ENCODE peak calls at places on chromosome 10, in ten cellular contexts. E is CD8-positive, alpha-beta T cell; X is neural progenitor cell; Q is heart right ventricle; D is breast epithelium; W is fibroblast of lung; K is ovary; T is kidney; P is psoas muscle; M is tibial artery. A is an unnamed sample. For H3K4me1, the result is how much of the 10 kb centered on the place peaks cover.

GRCh38 chr10:119250641-119251314 is 43.4 kb downstream of the GRK5 start:
- DNase-seq in M (no peak), D (no peak), K (no peak), T (no peak), E (no peak), Q (no peak), P (no peak), W (peak), X (no peak), A (peak)

GRCh38 chr10:93465806-93466675 is 16.1 kb downstream of the MYOF start:
- DNase-seq in D (peak), E (no peak), K (no peak), T (peak), M (peak), P (peak), Q (peak), X (no peak), W (peak), A (peak)

GRCh38 chr10:77371848-77372247 is 265.8 kb downstream of the KCNMA1 start:
- DNase-seq in K (no peak), T (no peak), P (no peak), Q (no peak), D (no peak), X (no peak), M (no peak), W (no peak), E (no peak), A (no peak)

GRCh38 chr10:35626971-35627507 is 15.1 kb downstream of the FZD8 start:
- DNase-seq in W (peak), T (no peak), D (no peak), M (no peak), K (no peak), E (no peak), Q (no peak), X (no peak), P (no peak), A (no peak)

GRCh38 chr10:26737730-26738129 is 40.2 kb downstream of the PDSS1 start:
- DNase-seq in D (no peak), K (no peak), X (no peak), E (no peak), M (no peak), P (no peak), T (no peak), W (no peak), Q (no peak), A (no peak)

GRCh38 chr10:84613336-84614021 is 285.1 kb downstream of the CCSER2 start:
- DNase-seq in X (peak), T (no peak), K (no peak), E (no peak), D (no peak), M (no peak), W (no peak), P (no peak), Q (no peak), A (peak)

GRCh38 chr10:68110027-68110426 is 739 bp downstream of the MYPN start:
- DNase-seq in X (no peak), W (peak), Q (no peak), T (no peak), E (no peak), M (no peak), P (no peak), K (no peak), D (no peak), A (no peak)

GRCh38 chr10:75019360-75019759 is 92.1 kb upstream of the SAMD8 start:
- DNase-seq in P (no peak), Q (no peak), K (no peak), D (no peak), X (no peak), T (no peak), W (peak), M (no peak), E (no peak), A (peak)

GRCh38 chr10:6920072-6921019 is 340.3 kb upstream of the PRKCQ start:
- DNase-seq in P (peak), X (peak), D (peak), E (peak), T (peak), Q (peak), K (peak), W (peak), M (peak), A (peak)

GRCh38 chr10:83990126-83990525 is 149.2 kb upstream of the GHITM start:
- DNase-seq in X (no peak), W (no peak), D (no peak), Q (no peak), T (no peak), P (no peak), K (no peak), E (no peak), M (no peak), A (no peak)

GRCh38 chr10:48804740-48805182 is 120.1 kb downstream of the WDFY4 start:
- DNase-seq in W (no peak), X (no peak), D (no peak), K (no peak), P (no peak), Q (no peak), M (no peak), T (no peak), E (no peak), A (peak)

GRCh38 chr10:112307631-112308502 is 24.7 kb downstream of the TECTB start:
- DNase-seq in K (no peak), Q (no peak), D (no peak), X (peak), T (no peak), M (no peak), E (peak), P (peak), W (peak), A (peak)

GRCh38 chr10:46229144-46229563 is 57.6 kb upstream of the ANTXRL start:
- DNase-seq in P (no peak), E (no peak), M (peak), X (peak), D (no peak), Q (no peak), K (peak), T (no peak), W (no peak), A (peak)

GRCh38 chr10:128018704-128019103 is 107.5 kb downstream of the MKI67 start:
- DNase-seq in W (no peak), T (no peak), E (no peak), X (no peak), Q (no peak), D (no peak), K (no peak), M (no peak), P (no peak), A (no peak)

GRCh38 chr10:122882798-122883197 is 3.4 kb upstream of the FAM24B start:
- DNase-seq in T (no peak), Q (no peak), M (no peak), W (no peak), E (no peak), X (no peak), D (no peak), P (no peak), K (no peak), A (no peak)

GRCh38 chr10:7409045-7409731 is 1.6 kb downstream of the SFMBT2 start:
- DNase-seq in W (peak), X (peak), E (peak), D (no peak), M (no peak), T (peak), K (peak), P (peak), Q (peak), A (peak)

GRCh38 chr10:131264110-131264788 is 47.3 kb downstream of the TCERG1L start:
- DNase-seq in E (no peak), P (no peak), Q (no peak), D (no peak), M (peak), W (no peak), K (peak), T (no peak), X (no peak), A (no peak)

GRCh38 chr10:36469585-36469984 is 655.8 kb upstream of the ANKRD30A start:
- DNase-seq in K (no peak), M (no peak), W (no peak), T (no peak), X (no peak), Q (no peak), P (no peak), D (no peak), E (no peak), A (no peak)

GRCh38 chr10:112389147-112389822 is 15.4 kb downstream of the ACSL5 start:
- DNase-seq in K (no peak), M (no peak), D (no peak), W (peak), Q (no peak), P (peak), X (no peak), T (no peak), E (no peak), A (peak)

GRCh38 chr10:69048103-69048502 is 39.8 kb upstream of the SRGN start:
- DNase-seq in K (no peak), X (no peak), M (peak), D (no peak), E (no peak), T (peak), Q (no peak), W (peak), P (peak), A (no peak)

GRCh38 chr10:127997937-127998336 is 91.0 kb downstream of the PTPRE start:
- DNase-seq in P (no peak), M (no peak), Q (no peak), W (no peak), K (no peak), E (no peak), T (no peak), X (peak), D (no peak), A (peak)

GRCh38 chr10:72567421-72567820 is 58.5 kb downstream of the MICU1 start:
- DNase-seq in W (peak), K (no peak), D (no peak), Q (no peak), E (no peak), P (peak), T (no peak), M (peak), X (no peak), A (no peak)

GRCh38 chr10:51086695-51087094 is 12.4 kb downstream of the PRKG1 start:
- DNase-seq in K (no peak), T (no peak), D (no peak), E (no peak), W (no peak), P (no peak), M (no peak), X (no peak), Q (no peak), A (no peak)

GRCh38 chr10:132494831-132495230 is 42.8 kb upstream of the INPP5A start:
- DNase-seq in X (no peak), T (no peak), E (no peak), D (no peak), M (peak), W (no peak), Q (no peak), K (no peak), P (no peak), A (no peak)

GRCh38 chr10:67127441-67127840 is 201.6 kb downstream of the LRRTM3 start:
- DNase-seq in E (no peak), Q (no peak), M (no peak), D (no peak), P (no peak), K (no peak), X (no peak), W (no peak), T (no peak), A (no peak)

GRCh38 chr10:118820326-118821116 is 65.8 kb upstream of the CACUL1 start:
- DNase-seq in M (peak), E (no peak), Q (no peak), X (no peak), D (no peak), P (no peak), K (no peak), W (no peak), T (no peak), A (no peak)

GRCh38 chr10:86654411-86655172 is at the start of gene OPN4:
- DNase-seq in T (peak), E (no peak), X (no peak), Q (no peak), K (no peak), W (no peak), P (no peak), D (no peak), M (peak), A (no peak)

GRCh38 chr10:120788756-120789155 is 62.4 kb upstream of the WDR11 start:
- DNase-seq in M (no peak), E (no peak), K (no peak), W (no peak), X (no peak), D (no peak), T (no peak), P (no peak), Q (no peak), A (no peak)

DNA sequence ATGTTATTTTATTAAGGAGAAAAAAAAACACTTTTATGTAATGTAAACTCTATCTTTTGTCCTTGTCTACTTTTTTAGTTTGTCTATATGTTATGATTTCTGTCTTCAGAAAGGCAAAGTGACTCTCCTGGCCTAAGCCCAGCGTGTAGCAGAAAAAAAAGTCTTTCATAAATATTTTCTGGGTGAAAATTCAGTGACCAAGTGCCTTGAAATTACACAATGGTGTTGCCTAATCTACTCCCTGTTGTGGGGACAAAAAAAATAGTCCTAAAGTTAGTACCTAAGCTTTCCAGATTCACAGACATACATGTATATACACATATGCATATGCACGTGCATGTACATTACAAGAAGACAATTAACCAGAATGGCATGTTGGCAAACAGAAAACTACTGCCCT is 1257.8 kb upstream of the SORCS1 start:
- DNase-seq in E (no peak), M (no peak), W (no peak), Q (no peak), D (no peak), K (no peak), P (no peak), T (no peak), X (no peak), A (no peak)
- H3K4me1 ChIP-seq in E (under half), M (under half), W (under half), Q (under half), D (under half), K (under half), P (under half), T (under half), X (under half), A (under half)

GRCh38 chr10:31647861-31648260 is 280.8 kb downstream of the ARHGAP12 start:
- DNase-seq in W (no peak), T (no peak), M (no peak), Q (no peak), P (no peak), X (no peak), E (no peak), K (no peak), D (no peak), A (no peak)

GRCh38 chr10:31642296-31642695 is 286.3 kb downstream of the ARHGAP12 start:
- DNase-seq in D (no peak), E (no peak), X (no peak), K (no peak), Q (no peak), W (no peak), M (no peak), T (no peak), P (no peak), A (no peak)

GRCh38 chr10:31646519-31646918 is 282.1 kb downstream of the ARHGAP12 start:
- DNase-seq in X (no peak), E (no peak), M (no peak), K (no peak), P (no peak), W (no peak), Q (no peak), T (no peak), D (no peak), A (no peak)

GRCh38 chr10:31645786-31646185 is 282.8 kb downstream of the ARHGAP12 start:
- DNase-seq in T (no peak), P (no peak), W (no peak), E (no peak), M (no peak), Q (no peak), X (no peak), K (no peak), D (no peak), A (no peak)

DNA sequence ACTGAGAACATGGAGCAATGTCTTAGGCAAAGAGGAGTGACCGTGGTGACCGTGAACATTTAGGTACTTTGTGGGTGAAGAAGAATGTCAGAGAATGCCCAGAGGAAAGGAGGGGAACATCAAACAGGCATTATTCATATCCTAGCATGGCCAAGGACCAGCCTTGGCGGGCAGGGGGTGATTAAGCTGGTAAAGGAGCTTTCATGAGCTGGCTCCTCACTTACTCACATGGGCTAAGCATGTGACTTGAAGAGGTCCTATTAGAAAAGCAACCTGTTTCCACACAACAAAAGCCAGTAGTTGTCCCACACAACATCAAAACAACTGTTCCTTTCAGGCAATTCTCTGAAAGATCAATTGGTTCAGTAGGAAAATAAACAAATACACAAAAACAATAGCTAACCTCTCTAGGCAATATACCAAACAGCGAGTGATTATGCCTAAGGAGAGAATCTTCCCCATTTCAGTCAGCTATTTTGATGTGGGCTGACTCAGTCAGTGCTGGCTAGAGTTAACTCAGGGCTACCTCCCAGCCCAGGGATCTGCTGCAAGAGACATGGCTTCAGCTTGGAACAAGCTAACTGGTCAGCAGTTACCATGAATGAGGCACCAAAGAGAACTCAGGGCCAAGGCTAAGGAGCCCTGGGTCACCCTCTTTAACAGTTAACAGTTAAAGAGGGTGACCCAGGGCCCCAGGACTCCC is 283.5 kb downstream of the ARHGAP12 start:
- DNase-seq in X (no peak), T (no peak), W (peak), M (no peak), D (no peak), P (no peak), Q (no peak), K (no peak), E (no peak), A (no peak)
- H3K27ac ChIP-seq in X (no peak), T (no peak), W (no peak), M (no peak), D (no peak), P (no peak), Q (no peak), K (no peak), E (no peak), A (no peak)

GRCh38 chr10:43111101-43111500 is 27.1 kb upstream of the CSGALNACT2 start:
- DNase-seq in P (no peak), W (no peak), M (no peak), D (no peak), Q (no peak), X (no peak), E (no peak), T (peak), K (no peak), A (no peak)

GRCh38 chr10:43112608-43112961 is 25.7 kb upstream of the CSGALNACT2 start:
- DNase-seq in M (no peak), X (no peak), W (no peak), K (no peak), Q (no peak), P (no peak), T (no peak), E (no peak), D (no peak), A (no peak)

GRCh38 chr10:43110318-43111071 is 27.8 kb upstream of the CSGALNACT2 start:
- DNase-seq in W (peak), D (no peak), K (peak), M (no peak), T (peak), P (peak), Q (peak), X (no peak), E (no peak), A (no peak)

GRCh38 chr10:43113201-43113893 is 24.9 kb upstream of the CSGALNACT2 start:
- DNase-seq in E (no peak), K (no peak), D (no peak), Q (no peak), T (no peak), W (no peak), X (no peak), P (no peak), M (no peak), A (no peak)

GRCh38 chr10:43111921-43112607 is 26.2 kb upstream of the CSGALNACT2 start:
- DNase-seq in P (no peak), Q (no peak), D (no peak), K (no peak), T (peak), X (no peak), E (no peak), W (no peak), M (no peak), A (no peak)
- H3K4me3 ChIP-seq in P (no peak), Q (no peak), D (no peak), K (no peak), T (no peak), X (no peak), E (no peak), W (no peak), M (no peak), A (no peak)

DNA sequence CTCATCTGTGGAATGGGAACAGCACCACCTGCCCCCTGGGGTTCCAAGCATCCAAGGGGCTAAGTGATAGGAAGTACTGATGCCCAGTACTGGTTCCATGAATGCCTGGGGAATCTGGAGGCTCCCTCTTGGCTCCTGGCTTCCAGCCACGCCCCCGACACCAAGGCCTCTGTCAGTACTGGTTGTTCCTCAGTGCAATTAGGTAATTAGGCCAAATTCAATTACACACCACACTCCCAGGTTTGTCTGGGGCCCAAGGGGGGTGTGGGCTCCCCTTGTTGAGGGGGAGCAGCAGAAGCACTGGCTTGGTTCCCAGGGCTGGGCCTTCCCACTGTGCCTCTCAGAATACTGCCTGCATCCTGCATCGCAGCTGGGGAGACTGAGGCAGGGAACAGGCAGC is 114.4 kb upstream of the PPIF start:
- DNase-seq in Q (no peak), W (no peak), T (no peak), D (no peak), X (no peak), E (no peak), P (no peak), M (no peak), K (no peak), A (no peak)
- H3K4me1 ChIP-seq in Q (under half), W (under half), T (under half), D (under half), X (under half), E (under half), P (under half), M (under half), K (under half), A (under half)

DNA sequence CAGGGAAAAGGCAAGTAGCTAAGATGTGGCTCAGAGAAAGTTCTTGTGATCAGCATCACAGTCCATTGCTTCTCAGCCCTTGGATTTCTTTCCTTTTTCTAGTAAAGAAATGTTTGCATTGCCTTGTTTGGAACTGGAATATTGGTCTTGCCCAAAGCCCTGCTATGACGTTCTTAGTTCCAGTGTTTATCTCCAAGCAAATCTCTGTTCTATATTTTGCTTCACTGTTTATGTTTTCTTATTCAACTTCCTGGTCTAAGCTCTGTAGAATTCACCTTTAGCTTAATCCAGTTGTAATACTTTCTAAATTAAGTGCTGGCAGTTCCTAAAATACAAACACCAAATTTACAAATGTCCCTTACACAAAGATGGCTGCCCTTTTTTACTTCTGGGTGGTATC is 88.7 kb upstream of the ZNF438 start:
- DNase-seq in T (no peak), K (no peak), X (no peak), M (no peak), Q (no peak), P (no peak), D (no peak), E (no peak), W (peak), A (no peak)
- H3K27ac ChIP-seq in T (peak), K (no peak), X (no peak), M (peak), Q (no peak), P (peak), D (no peak), E (no peak), W (peak), A (no peak)